ENCODE peak calls at places on chromosomes 4 and X, in ten cellular contexts. F, N, R, L, I, C, X, S, W and Z are unnamed samples.

GRCh38 chr4:7929530-7929951 is 10.1 kb downstream of the AFAP1 start:
- DNase-seq in F (no peak), N (no peak), R (peak), L (no peak), I (no peak), C (no peak), X (peak), S (no peak), W (no peak), Z (no peak)

GRCh38 chr4:1405636-1406415 is 416 bp downstream of the NKX1-1 start:
- DNase-seq in F (no peak), N (no peak), R (peak), L (no peak), I (no peak), C (no peak), X (peak), S (no peak), W (peak), Z (no peak)

GRCh38 chr4:53476232-53477037 is 99.0 kb downstream of the FIP1L1 start:
- DNase-seq in F (peak), N (peak), R (no peak), L (no peak), I (no peak), C (no peak), X (peak), S (no peak), W (peak), Z (no peak)

GRCh38 chrX:14673764-14674163 is 144.4 kb downstream of the GLRA2 start:
- DNase-seq in F (peak), N (peak), R (no peak), L (no peak), I (no peak), C (no peak), X (no peak), S (no peak), W (no peak), Z (no peak)

GRCh38 chrX:129686422-129686948 is 31.7 kb upstream of the APLN start:
- DNase-seq in F (no peak), N (peak), R (no peak), L (peak), I (no peak), C (peak), X (no peak), S (no peak), W (no peak), Z (peak)

GRCh38 chr4:146916479-146917076 is 29.1 kb downstream of the TTC29 start:
- DNase-seq in F (peak), N (peak), R (no peak), L (no peak), I (no peak), C (no peak), X (peak), S (peak), W (no peak), Z (peak)

GRCh38 chr4:41882622-41883347 is 52.4 kb upstream of the TMEM33 start:
- DNase-seq in F (peak), N (peak), R (no peak), L (peak), I (peak), C (no peak), X (peak), S (no peak), W (peak), Z (peak)

GRCh38 chrX:49627030-49627777 is 28.4 kb downstream of the GAGE1 start:
- DNase-seq in F (no peak), N (no peak), R (no peak), L (no peak), I (peak), C (no peak), X (peak), S (peak), W (no peak), Z (peak)

GRCh38 chr4:7217453-7218310 is 25.3 kb downstream of the SORCS2 start:
- DNase-seq in F (no peak), N (no peak), R (no peak), L (no peak), I (no peak), C (no peak), X (no peak), S (no peak), W (no peak), Z (no peak)

GRCh38 chr4:106691749-106692148 is 323.2 kb upstream of the GIMD1 start:
- DNase-seq in F (peak), N (no peak), R (no peak), L (no peak), I (no peak), C (no peak), X (peak), S (peak), W (no peak), Z (peak)

GRCh38 chr4:106690487-106690886 is 321.9 kb upstream of the GIMD1 start:
- DNase-seq in F (peak), N (peak), R (no peak), L (no peak), I (no peak), C (no peak), X (no peak), S (no peak), W (no peak), Z (no peak)

GRCh38 chr4:106694232-106694631 is 325.7 kb upstream of the GIMD1 start:
- DNase-seq in F (no peak), N (no peak), R (no peak), L (no peak), I (no peak), C (no peak), X (no peak), S (no peak), W (no peak), Z (no peak)

GRCh38 chr4:106698621-106699195 is 330.1 kb upstream of the GIMD1 start:
- DNase-seq in F (no peak), N (no peak), R (no peak), L (no peak), I (no peak), C (no peak), X (no peak), S (no peak), W (no peak), Z (no peak)

GRCh38 chr4:106695846-106696245 is 327.3 kb upstream of the GIMD1 start:
- DNase-seq in F (no peak), N (no peak), R (no peak), L (no peak), I (no peak), C (no peak), X (no peak), S (no peak), W (no peak), Z (no peak)
- H3K4me3 ChIP-seq in F (no peak), N (no peak), R (no peak), L (no peak), I (no peak), C (no peak), X (no peak), S (no peak), W (no peak), Z (no peak)

DNA sequence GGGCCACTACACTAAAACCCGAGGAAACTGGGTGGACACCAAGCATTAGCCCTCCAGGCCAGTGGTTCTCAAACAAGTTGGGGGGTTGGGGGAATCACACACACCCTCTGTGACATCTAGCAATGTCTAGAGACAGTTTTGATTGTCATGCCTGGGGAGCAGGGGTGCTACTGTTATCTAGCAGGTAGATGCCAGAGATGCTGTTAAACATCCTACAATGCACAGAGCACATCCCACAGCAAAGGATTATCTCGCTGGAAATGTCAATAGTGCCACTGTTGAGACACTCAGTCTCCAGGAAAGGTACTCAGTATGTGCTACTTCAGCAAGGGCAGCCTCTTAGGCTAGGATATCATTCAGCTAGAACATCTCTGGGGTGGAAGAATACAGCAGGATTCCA is 1.3 kb downstream of the SMC1A start:
- DNase-seq in F (no peak), N (no peak), R (no peak), L (no peak), I (no peak), C (no peak), X (no peak), S (no peak), W (no peak), Z (no peak)
- H3K4me3 ChIP-seq in F (peak), N (peak), R (no peak), L (no peak), I (peak), C (peak), X (peak), S (peak), W (no peak), Z (peak)

GRCh38 chrX:150566734-150567182 is 1.7 kb upstream of the MTM1 start:
- DNase-seq in F (no peak), N (no peak), R (no peak), L (no peak), I (no peak), C (no peak), X (peak), S (peak), W (no peak), Z (peak)

GRCh38 chrX:150568320-150569154 is at the start of gene MTM1:
- DNase-seq in F (peak), N (peak), R (peak), L (peak), I (peak), C (peak), X (peak), S (peak), W (peak), Z (peak)

GRCh38 chrX:150569155-150569477 is 695 bp downstream of the MTM1 start:
- DNase-seq in F (peak), N (peak), R (no peak), L (no peak), I (no peak), C (no peak), X (no peak), S (no peak), W (no peak), Z (no peak)

GRCh38 chrX:150565551-150565950 is 2.9 kb upstream of the MTM1 start:
- DNase-seq in F (no peak), N (no peak), R (no peak), L (no peak), I (no peak), C (no peak), X (peak), S (no peak), W (no peak), Z (no peak)

GRCh38 chrX:150567645-150568319 is 639 bp upstream of the MTM1 start:
- DNase-seq in F (no peak), N (no peak), R (no peak), L (no peak), I (no peak), C (no peak), X (no peak), S (no peak), W (no peak), Z (no peak)
- H3K4me3 ChIP-seq in F (peak), N (peak), R (no peak), L (peak), I (no peak), C (no peak), X (no peak), S (no peak), W (no peak), Z (peak)

GRCh38 chrX:102651968-102652744 is 873 bp downstream of the GPRASP1 start:
- DNase-seq in F (peak), N (peak), R (peak), L (peak), I (peak), C (peak), X (peak), S (no peak), W (peak), Z (no peak)
- H3K4me3 ChIP-seq in F (peak), N (peak), R (peak), L (peak), I (peak), C (peak), X (peak), S (peak), W (peak), Z (no peak)

GRCh38 chr4:88458091-88458740 is 1.3 kb downstream of the HERC5 start:
- DNase-seq in F (no peak), N (peak), R (no peak), L (no peak), I (no peak), C (no peak), X (no peak), S (no peak), W (no peak), Z (no peak)
- H3K4me3 ChIP-seq in F (no peak), N (no peak), R (peak), L (peak), I (peak), C (peak), X (peak), S (no peak), W (peak), Z (peak)

GRCh38 chr4:16034010-16034829 is 49.6 kb downstream of the PROM1 start:
- DNase-seq in F (peak), N (peak), R (no peak), L (no peak), I (no peak), C (no peak), X (no peak), S (no peak), W (no peak), Z (peak)
- H3K4me3 ChIP-seq in F (no peak), N (no peak), R (no peak), L (no peak), I (no peak), C (no peak), X (no peak), S (no peak), W (peak), Z (no peak)